ENCODE peak calls at places on chromosomes 4 and X, in nine cellular contexts. D is left lung, J is pancreas, V is GM12864, P is PC-9, C is AG09319, F is epithelial cell of esophagus, A is body of pancreas, I is omental fat pad. O is an unnamed sample.

GRCh38 chrX:36974896-36975295 is 33.3 kb upstream of the FAM47C start:
- DNase-seq in D (no peak), J (no peak), V (no peak), P (no peak), C (no peak), F (no peak), A (no peak), I (no peak), O (no peak)

GRCh38 chr4:110737931-110738330 is 115.1 kb upstream of the PITX2 start:
- DNase-seq in D (no peak), J (no peak), V (no peak), P (no peak), C (no peak), F (no peak), A (no peak), I (no peak), O (no peak)

GRCh38 chrX:138411048-138411447 is 300.5 kb downstream of the FGF13 start:
- DNase-seq in D (no peak), J (peak; percentile 9), V (no peak), P (no peak), C (no peak), F (no peak), A (no peak), I (no peak), O (no peak)

GRCh38 chrX:10555846-10556245 is 64.5 kb downstream of the MID1 start:
- DNase-seq in D (no peak), J (no peak), V (no peak), P (no peak), C (no peak), F (no peak), A (no peak), I (no peak), O (no peak)

GRCh38 chr4:153838564-153838963 is 49.7 kb upstream of the SFRP2 start:
- DNase-seq in D (no peak), J (no peak), V (no peak), P (no peak), C (no peak), F (no peak), A (no peak), I (no peak), O (no peak)

GRCh38 chr4:112857461-112857860 is 192.0 kb upstream of the ANK2 start:
- DNase-seq in D (no peak), J (no peak), V (no peak), P (no peak), C (peak; percentile 52), F (peak; percentile 97), A (peak; percentile 3), I (no peak), O (no peak)

GRCh38 chrX:13091111-13091765 is 46.8 kb upstream of the FAM9C start:
- DNase-seq in D (no peak), J (no peak), V (no peak), P (no peak), C (no peak), F (no peak), A (no peak), I (no peak), O (no peak)

GRCh38 chrX:136708348-136708747 is 60.4 kb downstream of the CD40LG start:
- DNase-seq in D (no peak), J (no peak), V (no peak), P (peak; percentile 38), C (no peak), F (peak; percentile 19), A (no peak), I (no peak), O (no peak)

GRCh38 chr4:122212880-122213279 is 60.7 kb downstream of the BLTP1 start:
- DNase-seq in D (no peak), J (no peak), V (no peak), P (no peak), C (no peak), F (no peak), A (no peak), I (no peak), O (no peak)

GRCh38 chrX:39133971-39134370 is 332.7 kb downstream of the MID1IP1 start:
- DNase-seq in D (no peak), J (no peak), V (no peak), P (no peak), C (no peak), F (no peak), A (no peak), I (no peak), O (no peak)

GRCh38 chr4:83535945-83536648 is at the start of gene GPAT3:
- DNase-seq in D (peak; percentile 88), J (peak; percentile 89), V (no peak), P (peak; percentile 80), C (peak; percentile 23), F (peak; percentile 75), A (peak; percentile 87), I (peak; percentile 54), O (peak; percentile 88)

GRCh38 chr4:43456383-43456782 is 563.9 kb downstream of the GRXCR1 start:
- DNase-seq in D (no peak), J (no peak), V (no peak), P (no peak), C (peak; percentile 16), F (peak; percentile 83), A (no peak), I (no peak), O (no peak)

GRCh38 chr4:36872679-36873078 is 371.9 kb upstream of the NWD2 start:
- DNase-seq in D (no peak), J (no peak), V (no peak), P (no peak), C (no peak), F (no peak), A (no peak), I (no peak), O (no peak)

GRCh38 chrX:97806238-97806637 is 922.5 kb downstream of the RPA4 start:
- DNase-seq in D (no peak), J (no peak), V (no peak), P (no peak), C (no peak), F (peak; percentile 0), A (no peak), I (no peak), O (no peak)

GRCh38 chr4:10526431-10527222 is 69.4 kb upstream of the ZNF518B start:
- DNase-seq in D (no peak), J (no peak), V (no peak), P (no peak), C (no peak), F (peak; percentile 87), A (no peak), I (no peak), O (no peak)

GRCh38 chr4:175635513-175635912 is 176.6 kb downstream of the GPM6A start:
- DNase-seq in D (no peak), J (no peak), V (no peak), P (no peak), C (no peak), F (no peak), A (no peak), I (no peak), O (no peak)

GRCh38 chrX:129980540-129981206 is 1.8 kb upstream of the BCORL1 start:
- DNase-seq in D (peak; percentile 59), J (peak; percentile 56), V (no peak), P (no peak), C (no peak), F (no peak), A (peak; percentile 65), I (no peak), O (no peak)

GRCh38 chrX:78886550-78886949 is 58.6 kb upstream of the P2RY10 start:
- DNase-seq in D (no peak), J (no peak), V (no peak), P (no peak), C (no peak), F (peak; percentile 1), A (no peak), I (no peak), O (no peak)
- TF ChIP-seq CTCF in D (no peak), J (no peak), V (peak; percentile 35), P (peak; percentile 36), C (peak; percentile 40), F (no peak), A (no peak), I (no peak), O (peak; percentile 16)

GRCh38 chr4:3059896-3060295 is 14.4 kb downstream of the HTT-AS start:
- DNase-seq in D (no peak), J (no peak), V (no peak), P (no peak), C (no peak), F (no peak), A (no peak), I (no peak), O (no peak)
- TF ChIP-seq CTCF in D (no peak), J (no peak), V (no peak), P (no peak), C (no peak), F (no peak), A (no peak), I (no peak), O (no peak)

GRCh38 chr4:148284526-148285193 is 157.6 kb downstream of the NR3C2 start:
- DNase-seq in D (no peak), J (peak; percentile 22), V (no peak), P (no peak), C (no peak), F (peak; percentile 7), A (peak; percentile 25), I (no peak), O (no peak)
- TF ChIP-seq CTCF in D (no peak), J (no peak), V (no peak), P (no peak), C (no peak), F (peak; percentile 47), A (peak; percentile 10), I (no peak), O (no peak)

GRCh38 chr4:146255463-146255862 is 41.1 kb downstream of the REELD1 start:
- DNase-seq in D (no peak), J (no peak), V (no peak), P (no peak), C (no peak), F (no peak), A (no peak), I (no peak), O (no peak)
- TF ChIP-seq CTCF in D (no peak), J (no peak), V (no peak), P (no peak), C (no peak), F (no peak), A (no peak), I (no peak), O (no peak)

GRCh38 chrX:5683996-5684395 is 544.7 kb downstream of the NLGN4X start:
- DNase-seq in D (no peak), J (no peak), V (no peak), P (no peak), C (no peak), F (no peak), A (no peak), I (no peak), O (no peak)

DNA sequence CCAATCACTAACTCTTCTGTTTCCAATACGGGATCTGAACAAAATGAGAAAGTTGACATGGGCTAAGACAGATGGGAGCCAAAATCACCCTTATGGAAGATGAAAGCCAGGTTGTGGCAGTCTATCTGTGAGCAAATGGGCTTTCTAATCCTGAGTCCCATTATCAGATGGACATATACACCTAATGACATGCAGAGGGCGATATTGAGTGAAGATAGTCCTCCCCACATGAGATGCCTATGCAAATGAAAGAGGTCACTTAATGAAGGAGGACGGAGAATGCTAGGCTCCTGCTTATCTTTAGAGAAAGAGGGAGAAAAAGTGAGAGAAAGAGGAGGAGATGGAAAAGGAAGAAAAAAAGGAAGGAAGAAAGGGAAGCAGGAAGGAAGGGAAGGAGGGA is 547.5 kb downstream of the NLGN4X start:
- DNase-seq in D (no peak), J (no peak), V (no peak), P (no peak), C (no peak), F (peak; percentile 13), A (no peak), I (no peak), O (no peak)
- TF ChIP-seq CTCF in D (peak; percentile 16), J (no peak), V (no peak), P (peak; percentile 54), C (peak; percentile 13), F (no peak), A (no peak), I (no peak), O (no peak)